ENCODE peak calls at places on chromosome 7, in four cellular contexts. One of them, this sample, is unnamed.

GRCh38 chr7:2209146-2209960 is 23.4 kb downstream of the MAD1L1 start:
- DNase-seq in testis: peak; percentile 85
- DNase-seq in tibial nerve: peak; percentile 52
- DNase-seq in SJSA1: peak; percentile 74
- DNase-seq in this sample: peak; percentile 53

GRCh38 chr7:151382079-151382885 is 27.6 kb downstream of the WDR86 start:
- DNase-seq in testis: no peak
- DNase-seq in SJSA1: no peak
- DNase-seq in tibial nerve: no peak
- DNase-seq in this sample: no peak

GRCh38 chr7:129855935-129856717 is 96.6 kb downstream of the UBE2H start:
- DNase-seq in SJSA1: no peak
- DNase-seq in tibial nerve: no peak
- DNase-seq in testis: no peak
- DNase-seq in this sample: no peak

GRCh38 chr7:99531354-99531765 is 20.6 kb downstream of the FAM200A start:
- DNase-seq in tibial nerve: no peak
- DNase-seq in SJSA1: no peak
- DNase-seq in testis: no peak
- DNase-seq in this sample: no peak

GRCh38 chr7:38796636-38797501 is 112.1 kb downstream of the VPS41 start:
- DNase-seq in tibial nerve: peak; percentile 16
- DNase-seq in SJSA1: peak; percentile 51
- DNase-seq in testis: peak; percentile 70
- DNase-seq in this sample: peak; percentile 14

GRCh38 chr7:132536646-132537395 is 39.4 kb downstream of the PLXNA4 start:
- DNase-seq in SJSA1: no peak
- DNase-seq in tibial nerve: no peak
- DNase-seq in testis: no peak
- DNase-seq in this sample: no peak

GRCh38 chr7:2213551-2214215 is 19.1 kb downstream of the MAD1L1 start:
- DNase-seq in SJSA1: no peak
- DNase-seq in testis: no peak
- DNase-seq in tibial nerve: no peak
- DNase-seq in this sample: no peak

GRCh38 chr7:86733783-86734182 is 90.1 kb downstream of the GRM3 start:
- DNase-seq in tibial nerve: no peak
- DNase-seq in SJSA1: no peak
- DNase-seq in testis: no peak
- DNase-seq in this sample: no peak

GRCh38 chr7:24871765-24872164 is 108.2 kb downstream of the OSBPL3 start:
- DNase-seq in tibial nerve: no peak
- DNase-seq in testis: no peak
- DNase-seq in SJSA1: no peak
- DNase-seq in this sample: no peak

GRCh38 chr7:158782638-158783490 is 46.4 kb downstream of the ESYT2 start:
- DNase-seq in SJSA1: peak; percentile 51
- DNase-seq in testis: peak; percentile 70
- DNase-seq in tibial nerve: peak; percentile 40
- DNase-seq in this sample: peak; percentile 78

GRCh38 chr7:2824678-2825461 is 19.2 kb downstream of the GNA12 start:
- DNase-seq in testis: peak; percentile 28
- DNase-seq in tibial nerve: no peak
- DNase-seq in SJSA1: no peak
- DNase-seq in this sample: no peak

GRCh38 chr7:12229046-12229445 is 18.0 kb downstream of the TMEM106B start:
- DNase-seq in SJSA1: no peak
- DNase-seq in testis: no peak
- DNase-seq in tibial nerve: no peak
- DNase-seq in this sample: no peak

GRCh38 chr7:12942599-12942998 is 255.2 kb downstream of the ARL4A start:
- DNase-seq in testis: no peak
- DNase-seq in tibial nerve: no peak
- DNase-seq in SJSA1: no peak
- DNase-seq in this sample: no peak

GRCh38 chr7:91913612-91914011 is 27.1 kb upstream of the AKAP9 start:
- DNase-seq in testis: no peak
- DNase-seq in SJSA1: no peak
- DNase-seq in tibial nerve: no peak
- DNase-seq in this sample: no peak

GRCh38 chr7:140214075-140214684 is 37.4 kb upstream of the KDM7A start:
- DNase-seq in testis: no peak
- DNase-seq in tibial nerve: no peak
- DNase-seq in SJSA1: no peak
- DNase-seq in this sample: no peak

GRCh38 chr7:26858735-26859134 is 5.7 kb downstream of the SKAP2 start:
- DNase-seq in SJSA1: no peak
- DNase-seq in tibial nerve: no peak
- DNase-seq in testis: no peak
- DNase-seq in this sample: no peak

GRCh38 chr7:18312482-18312881 is 183.1 kb upstream of the HDAC9 start:
- DNase-seq in SJSA1: no peak
- DNase-seq in testis: no peak
- DNase-seq in tibial nerve: no peak
- DNase-seq in this sample: no peak

GRCh38 chr7:37489703-37490102 is 41.0 kb upstream of the ELMO1 start:
- DNase-seq in SJSA1: no peak
- DNase-seq in testis: no peak
- DNase-seq in tibial nerve: no peak
- DNase-seq in this sample: no peak

GRCh38 chr7:75772081-75773077 is at the start of gene CCL26:
- DNase-seq in SJSA1: peak; percentile 95
- DNase-seq in tibial nerve: peak; percentile 57
- DNase-seq in testis: peak; percentile 60
- DNase-seq in this sample: peak; percentile 25

GRCh38 chr7:148334959-148335577 is 255.5 kb upstream of the C7orf33 start:
- DNase-seq in testis: no peak
- DNase-seq in SJSA1: no peak
- DNase-seq in tibial nerve: no peak
- DNase-seq in this sample: no peak

GRCh38 chr7:29858080-29858951 is 52.0 kb downstream of the WIPF3 start:
- DNase-seq in SJSA1: no peak
- DNase-seq in tibial nerve: no peak
- DNase-seq in testis: no peak
- DNase-seq in this sample: no peak

GRCh38 chr7:56290548-56290947 is 174.3 kb upstream of the NUPR2 start:
- DNase-seq in testis: no peak
- DNase-seq in SJSA1: no peak
- DNase-seq in tibial nerve: no peak
- DNase-seq in this sample: no peak

GRCh38 chr7:106568680-106569499 is 92.1 kb downstream of the CCDC71L start:
- DNase-seq in testis: no peak
- DNase-seq in SJSA1: no peak
- DNase-seq in tibial nerve: no peak
- DNase-seq in this sample: no peak

GRCh38 chr7:137818036-137818435 is 28.7 kb downstream of the DGKI start:
- DNase-seq in testis: no peak
- DNase-seq in tibial nerve: no peak
- DNase-seq in SJSA1: no peak
- DNase-seq in this sample: no peak

GRCh38 chr7:68246189-68246633 is 1249.6 kb downstream of the TYW1 start:
- DNase-seq in SJSA1: no peak
- DNase-seq in testis: no peak
- DNase-seq in tibial nerve: no peak
- DNase-seq in this sample: no peak

GRCh38 chr7:60706-61105 is 131.7 kb upstream of the FAM20C start:
- DNase-seq in tibial nerve: no peak
- DNase-seq in SJSA1: no peak
- DNase-seq in testis: no peak
- DNase-seq in this sample: no peak

GRCh38 chr7:7746419-7746818 is 28.0 kb upstream of the RPA3 start:
- DNase-seq in SJSA1: no peak
- DNase-seq in testis: no peak
- DNase-seq in tibial nerve: no peak
- DNase-seq in this sample: no peak

GRCh38 chr7:144037414-144038096 is 11.2 kb upstream of the OR2A5 start:
- DNase-seq in tibial nerve: no peak
- DNase-seq in SJSA1: no peak
- DNase-seq in testis: no peak
- DNase-seq in this sample: no peak

GRCh38 chr7:23353172-23353571 is 54.0 kb downstream of the MALSU1 start:
- DNase-seq in SJSA1: no peak
- DNase-seq in testis: no peak
- DNase-seq in tibial nerve: no peak
- DNase-seq in this sample: no peak
- H3K4me1 ChIP-seq in SJSA1: peaks cover 58% of the 10 kb centered on the region
- H3K4me1 ChIP-seq in testis: no peaks in the 10 kb centered on the region
- H3K4me1 ChIP-seq in tibial nerve: no peaks in the 10 kb centered on the region
- H3K4me1 ChIP-seq in this sample: no peaks in the 10 kb centered on the region

DNA sequence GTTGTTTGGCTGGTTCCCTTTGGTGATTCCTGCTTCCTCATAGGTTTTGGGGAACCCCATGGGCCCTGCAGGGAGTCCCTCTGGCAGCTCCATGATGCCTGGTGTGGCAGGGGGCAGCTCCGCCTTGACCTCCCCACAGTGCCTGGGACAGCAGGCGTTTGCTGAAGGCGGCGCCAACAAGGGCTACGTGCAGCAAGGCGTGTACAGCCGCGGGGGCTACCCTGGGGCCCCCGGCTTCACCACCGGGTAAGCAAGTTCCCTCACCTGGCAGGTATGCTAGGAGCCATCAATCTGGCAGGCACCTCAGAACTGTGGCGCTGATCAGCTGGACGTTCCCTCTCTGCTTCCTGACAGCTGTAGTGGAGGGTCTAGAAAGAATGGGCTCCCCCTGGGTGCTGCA is 8.3 kb downstream of the ZMIZ2 start:
- DNase-seq in tibial nerve: no peak
- DNase-seq in testis: no peak
- DNase-seq in SJSA1: no peak
- DNase-seq in this sample: no peak
- H3K4me1 ChIP-seq in tibial nerve: peaks cover 19% of the 10 kb centered on the region
- H3K4me1 ChIP-seq in testis: peaks cover 28% of the 10 kb centered on the region
- H3K4me1 ChIP-seq in SJSA1: no peaks in the 10 kb centered on the region
- H3K4me1 ChIP-seq in this sample: peaks cover 14% of the 10 kb centered on the region

GRCh38 chr7:81887691-81888090 is 117.8 kb upstream of the HGF start:
- DNase-seq in SJSA1: no peak
- DNase-seq in testis: no peak
- DNase-seq in tibial nerve: no peak
- DNase-seq in this sample: no peak
- H3K4me1 ChIP-seq in SJSA1: no peaks in the 10 kb centered on the region
- H3K4me1 ChIP-seq in testis: no peaks in the 10 kb centered on the region
- H3K4me1 ChIP-seq in tibial nerve: no peaks in the 10 kb centered on the region
- H3K4me1 ChIP-seq in this sample: no peaks in the 10 kb centered on the region

GRCh38 chr7:50552921-50553320 is 12.3 kb downstream of the DDC start:
- DNase-seq in SJSA1: no peak
- DNase-seq in tibial nerve: no peak
- DNase-seq in testis: peak; percentile 38
- DNase-seq in this sample: no peak

GRCh38 chr7:50555594-50556140 is 9.5 kb downstream of the DDC start:
- DNase-seq in SJSA1: no peak
- DNase-seq in tibial nerve: no peak
- DNase-seq in testis: no peak
- DNase-seq in this sample: no peak

GRCh38 chr7:50554923-50555322 is 10.3 kb downstream of the DDC start:
- DNase-seq in testis: no peak
- DNase-seq in tibial nerve: no peak
- DNase-seq in SJSA1: no peak
- DNase-seq in this sample: no peak

GRCh38 chr7:50554431-50554830 is 10.8 kb downstream of the DDC start:
- DNase-seq in tibial nerve: no peak
- DNase-seq in testis: no peak
- DNase-seq in SJSA1: no peak
- DNase-seq in this sample: no peak

GRCh38 chr7:50553973-50554372 is 11.2 kb downstream of the DDC start:
- DNase-seq in tibial nerve: no peak
- DNase-seq in testis: no peak
- DNase-seq in SJSA1: no peak
- DNase-seq in this sample: no peak
- H3K4me1 ChIP-seq in tibial nerve: no peaks in the 10 kb centered on the region
- H3K4me1 ChIP-seq in testis: no peaks in the 10 kb centered on the region
- H3K4me1 ChIP-seq in SJSA1: no peaks in the 10 kb centered on the region
- H3K4me1 ChIP-seq in this sample: no peaks in the 10 kb centered on the region

DNA sequence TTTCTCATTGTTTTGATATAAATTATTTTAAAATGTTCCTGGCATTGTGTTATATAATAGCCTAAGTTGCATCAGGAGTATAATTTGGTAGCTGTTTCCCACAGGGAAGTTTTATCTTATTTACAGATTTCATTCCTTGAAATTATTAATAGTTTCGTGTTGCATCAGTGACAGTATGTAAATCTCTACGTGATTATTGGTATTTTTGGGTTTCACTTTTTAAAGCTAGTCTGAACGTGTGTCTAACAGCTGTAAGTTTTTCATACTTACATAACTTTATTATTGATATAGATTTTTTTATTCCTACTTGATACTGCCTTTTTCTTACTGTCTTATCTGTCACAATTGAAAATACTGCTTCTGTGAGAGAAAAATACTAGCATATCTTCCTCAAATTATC is 167.9 kb downstream of the PHF14 start:
- DNase-seq in SJSA1: no peak
- DNase-seq in tibial nerve: no peak
- DNase-seq in testis: no peak
- DNase-seq in this sample: no peak
- H3K4me1 ChIP-seq in SJSA1: no peaks in the 10 kb centered on the region
- H3K4me1 ChIP-seq in tibial nerve: no peaks in the 10 kb centered on the region
- H3K4me1 ChIP-seq in testis: no peaks in the 10 kb centered on the region
- H3K4me1 ChIP-seq in this sample: no peaks in the 10 kb centered on the region

GRCh38 chr7:127859330-127859729 is 171.9 kb downstream of the LRRC4 start:
- DNase-seq in testis: no peak
- DNase-seq in tibial nerve: no peak
- DNase-seq in SJSA1: no peak
- DNase-seq in this sample: no peak
- H3K4me1 ChIP-seq in testis: no peaks in the 10 kb centered on the region
- H3K4me1 ChIP-seq in tibial nerve: no peaks in the 10 kb centered on the region
- H3K4me1 ChIP-seq in SJSA1: peaks cover under 1% of the 10 kb centered on the region
- H3K4me1 ChIP-seq in this sample: peaks cover 15% of the 10 kb centered on the region

GRCh38 chr7:101869901-101870290 is 52.5 kb downstream of the CUX1 start:
- DNase-seq in tibial nerve: no peak
- DNase-seq in SJSA1: no peak
- DNase-seq in testis: no peak
- DNase-seq in this sample: no peak

GRCh38 chr7:101868191-101868950 is 50.9 kb downstream of the CUX1 start:
- DNase-seq in SJSA1: no peak
- DNase-seq in testis: no peak
- DNase-seq in tibial nerve: no peak
- DNase-seq in this sample: no peak

GRCh38 chr7:101870361-101871062 is 53.1 kb downstream of the CUX1 start:
- DNase-seq in testis: no peak
- DNase-seq in SJSA1: no peak
- DNase-seq in tibial nerve: no peak
- DNase-seq in this sample: peak; percentile 48

GRCh38 chr7:101867265-101867664 is 49.8 kb downstream of the CUX1 start:
- DNase-seq in tibial nerve: no peak
- DNase-seq in testis: no peak
- DNase-seq in SJSA1: no peak
- DNase-seq in this sample: no peak

GRCh38 chr7:101869026-101869900 is 51.8 kb downstream of the CUX1 start:
- DNase-seq in testis: no peak
- DNase-seq in tibial nerve: no peak
- DNase-seq in SJSA1: no peak
- DNase-seq in this sample: peak; percentile 49
- H3K4me1 ChIP-seq in testis: no peaks in the 10 kb centered on the region
- H3K4me1 ChIP-seq in tibial nerve: no peaks in the 10 kb centered on the region
- H3K4me1 ChIP-seq in SJSA1: peaks cover 9% of the 10 kb centered on the region
- H3K4me1 ChIP-seq in this sample: peaks cover 78% of the 10 kb centered on the region